ENCODE peak calls at places on chromosome 16, in four cellular contexts. Y is A172, Q is body of pancreas, I is NCI-H1436. Z is an unnamed sample.

GRCh38 chr16:27067138-27067537 is 411 bp downstream of the C16orf82 start:
- DNase-seq in Y (no peak), Q (no peak), I (no peak), Z (no peak)

GRCh38 chr16:15461376-15461775 is 27.0 kb downstream of the BMERB1 start:
- DNase-seq in Y (no peak), Q (no peak), I (no peak), Z (no peak)

GRCh38 chr16:79150128-79150527 is 450.4 kb downstream of the MAF start:
- DNase-seq in Y (no peak), Q (no peak), I (no peak), Z (no peak)

GRCh38 chr16:1075546-1075945 is 3.0 kb downstream of the SSTR5 start:
- DNase-seq in Y (no peak), Q (no peak), I (no peak), Z (no peak)

GRCh38 chr16:74225278-74225677 is 71.3 kb upstream of the PSMD7 start:
- DNase-seq in Y (no peak), Q (no peak), I (no peak), Z (no peak)

GRCh38 chr16:79532785-79533184 is 67.8 kb downstream of the MAF start:
- DNase-seq in Y (peak; percentile 3), Q (no peak), I (no peak), Z (no peak)

GRCh38 chr16:11250091-11250785 is 5.8 kb downstream of the SOCS1 start:
- DNase-seq in Y (no peak), Q (no peak), I (no peak), Z (no peak)

GRCh38 chr16:71927383-71927782 is 32.1 kb downstream of the IST1 start:
- DNase-seq in Y (peak; percentile 99), Q (peak; percentile 48), I (no peak), Z (peak; percentile 15)

GRCh38 chr16:50878536-50878935 is 136.7 kb downstream of the CYLD start:
- DNase-seq in Y (no peak), Q (no peak), I (no peak), Z (no peak)

GRCh38 chr16:73302942-73303341 is 255.0 kb upstream of the ZFHX3 start:
- DNase-seq in Y (no peak), Q (no peak), I (no peak), Z (no peak)

GRCh38 chr16:4410335-4411075 is 5.9 kb downstream of the CORO7 start:
- DNase-seq in Y (peak; percentile 91), Q (peak; percentile 53), I (no peak), Z (no peak)

GRCh38 chr16:72537684-72538083 is 365.7 kb upstream of the PMFBP1 start:
- DNase-seq in Y (peak; percentile 70), Q (no peak), I (no peak), Z (no peak)

GRCh38 chr16:4391635-4392381 is 20.2 kb downstream of the VASN start:
- DNase-seq in Y (no peak), Q (no peak), I (peak; percentile 17), Z (no peak)

GRCh38 chr16:54813778-54814177 is 116.9 kb upstream of the IRX5 start:
- DNase-seq in Y (no peak), Q (no peak), I (no peak), Z (no peak)

GRCh38 chr16:30063893-30064745 is 1.4 kb upstream of the ALDOA start:
- DNase-seq in Y (peak; percentile 70), Q (peak; percentile 85), I (peak; percentile 70), Z (peak; percentile 23)

GRCh38 chr16:80175011-80175410 is 365.8 kb upstream of the DYNLRB2 start:
- DNase-seq in Y (no peak), Q (no peak), I (no peak), Z (no peak)

GRCh38 chr16:27431773-27432599 is 30.0 kb downstream of the IL21R start:
- DNase-seq in Y (peak; percentile 53), Q (no peak), I (no peak), Z (no peak)

Z was measured in amygdala.